ENCODE peak calls at places on chromosomes 7 and 10, in nine cellular contexts. R is GM10248, O is mucosa of descending colon, D is GM12865, X is IMR-90, Y is astrocyte of the spinal cord, L is bronchial epithelial cell, Q is WERI-Rb-1, P is A549. W is an unnamed sample.

GRCh38 chr10:80492875-80493413 is 38.8 kb downstream of the TSPAN14 start:
- DNase-seq in R (no peak), O (no peak), D (peak; percentile 28), X (peak; percentile 37), Y (no peak), L (no peak), Q (no peak), P (no peak), W (no peak)

GRCh38 chr7:13336227-13336626 is 648.8 kb downstream of the ARL4A start:
- DNase-seq in R (no peak), O (no peak), D (no peak), X (peak; percentile 29), Y (peak; percentile 64), L (peak; percentile 67), Q (no peak), P (no peak), W (no peak)

GRCh38 chr7:11742496-11742895 is 89.5 kb downstream of the THSD7A start:
- DNase-seq in R (no peak), O (no peak), D (no peak), X (no peak), Y (peak; percentile 26), L (no peak), Q (no peak), P (no peak), W (no peak)

GRCh38 chr10:100993986-100994708 is 5.5 kb upstream of the LZTS2 start:
- DNase-seq in R (no peak), O (no peak), D (no peak), X (peak; percentile 45), Y (peak; percentile 42), L (no peak), Q (no peak), P (peak; percentile 54), W (no peak)

GRCh38 chr10:18005781-18006456 is 54.2 kb downstream of the SLC39A12 start:
- DNase-seq in R (no peak), O (no peak), D (no peak), X (peak; percentile 88), Y (peak; percentile 91), L (no peak), Q (no peak), P (no peak), W (no peak)

GRCh38 chr7:53418834-53419482 is 383.5 kb downstream of the POM121L12 start:
- DNase-seq in R (no peak), O (no peak), D (no peak), X (no peak), Y (no peak), L (no peak), Q (no peak), P (no peak), W (no peak)

GRCh38 chr7:5636914-5637313 is 144.5 kb downstream of the RNF216 start:
- DNase-seq in R (no peak), O (peak; percentile 55), D (no peak), X (peak; percentile 90), Y (peak; percentile 93), L (peak; percentile 55), Q (no peak), P (peak; percentile 58), W (no peak)

GRCh38 chr10:122263971-122264370 is 7.1 kb upstream of the BTBD16 start:
- DNase-seq in R (no peak), O (no peak), D (no peak), X (peak; percentile 88), Y (peak; percentile 73), L (peak; percentile 53), Q (no peak), P (peak; percentile 24), W (no peak)

GRCh38 chr7:111080495-111081105 is 10.3 kb upstream of the LRRN3 start:
- DNase-seq in R (no peak), O (no peak), D (peak; percentile 18), X (no peak), Y (no peak), L (no peak), Q (no peak), P (no peak), W (no peak)

GRCh38 chr10:4622374-4622773 is 203.6 kb upstream of the AKR1E2 start:
- DNase-seq in R (no peak), O (no peak), D (no peak), X (peak; percentile 4), Y (no peak), L (no peak), Q (no peak), P (no peak), W (no peak)

GRCh38 chr7:116591202-116592040 is 66.6 kb downstream of the CAV1 start:
- DNase-seq in R (no peak), O (no peak), D (peak; percentile 23), X (peak; percentile 52), Y (peak; percentile 51), L (peak; percentile 64), Q (no peak), P (peak; percentile 42), W (no peak)

GRCh38 chr7:38756521-38756920 is 125.3 kb upstream of the AMPH start:
- DNase-seq in R (no peak), O (no peak), D (no peak), X (peak; percentile 29), Y (no peak), L (no peak), Q (no peak), P (no peak), W (no peak)

GRCh38 chr7:96236198-96237039 is 85.5 kb downstream of the SLC25A13 start:
- DNase-seq in R (no peak), O (no peak), D (no peak), X (peak; percentile 95), Y (peak; percentile 92), L (peak; percentile 76), Q (no peak), P (no peak), W (no peak)

GRCh38 chr10:29713450-29713849 is 78.7 kb upstream of the SVIL start:
- DNase-seq in R (no peak), O (no peak), D (no peak), X (no peak), Y (no peak), L (no peak), Q (no peak), P (no peak), W (no peak)

GRCh38 chr7:44235582-44236332 is 35.0 kb downstream of the YKT6 start:
- DNase-seq in R (no peak), O (no peak), D (no peak), X (no peak), Y (no peak), L (no peak), Q (peak; percentile 97), P (no peak), W (peak; percentile 47)

DNA sequence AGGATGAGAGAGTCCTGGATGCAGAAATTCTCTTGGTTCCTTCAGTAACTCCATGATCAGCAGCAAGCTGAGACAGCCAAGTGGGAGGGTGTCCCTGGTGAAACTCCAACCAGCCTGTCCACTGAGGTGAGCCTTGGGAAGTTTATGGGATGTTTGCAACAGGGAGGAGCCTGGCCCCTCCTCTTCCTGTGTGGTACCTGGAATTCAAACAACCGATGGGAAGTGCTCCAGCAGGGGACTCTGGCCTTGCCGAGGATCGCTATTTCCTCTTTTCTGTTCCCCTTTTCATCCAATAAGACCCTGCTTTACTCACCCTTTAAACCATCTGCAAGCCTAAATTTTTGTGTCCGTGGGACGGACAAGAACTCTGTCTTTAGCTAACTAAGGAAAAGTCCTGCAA is 491.1 kb upstream of the ZMIZ1 start:
- DNase-seq in R (no peak), O (peak; percentile 47), D (no peak), X (no peak), Y (no peak), L (no peak), Q (no peak), P (no peak), W (no peak)
- TF ChIP-seq CTCF in R (no peak), O (no peak), D (no peak), X (no peak), Y (no peak), L (no peak), Q (no peak), P (no peak), W (no peak)

GRCh38 chr10:117137911-117138642 is at the start of gene VAX1:
- DNase-seq in R (no peak), O (no peak), D (no peak), X (no peak), Y (no peak), L (no peak), Q (peak; percentile 60), P (peak; percentile 54), W (peak; percentile 61)
- TF ChIP-seq CTCF in R (no peak), O (no peak), D (no peak), X (no peak), Y (no peak), L (no peak), Q (no peak), P (no peak), W (no peak)

GRCh38 chr7:98291717-98292116 is 10.2 kb downstream of the BRI3 start:
- DNase-seq in R (no peak), O (no peak), D (peak; percentile 32), X (no peak), Y (no peak), L (no peak), Q (no peak), P (no peak), W (no peak)
- TF ChIP-seq CTCF in R (peak; percentile 24), O (no peak), D (peak; percentile 43), X (peak; percentile 13), Y (peak; percentile 26), L (peak; percentile 32), Q (peak; percentile 23), P (no peak), W (no peak)

GRCh38 chr7:100684534-100685042 is 9.5 kb downstream of the GIGYF1 start:
- DNase-seq in R (no peak), O (no peak), D (no peak), X (no peak), Y (no peak), L (no peak), Q (no peak), P (no peak), W (no peak)

GRCh38 chr7:100681491-100682227 is 8.1 kb downstream of the GNB2 start:
- DNase-seq in R (no peak), O (no peak), D (no peak), X (no peak), Y (no peak), L (no peak), Q (no peak), P (no peak), W (no peak)

GRCh38 chr7:100682228-100682741 is 8.7 kb downstream of the GNB2 start:
- DNase-seq in R (no peak), O (no peak), D (no peak), X (peak; percentile 45), Y (peak; percentile 53), L (peak; percentile 29), Q (no peak), P (no peak), W (no peak)

GRCh38 chr7:100683659-100684533 is 10.2 kb downstream of the GIGYF1 start:
- DNase-seq in R (no peak), O (no peak), D (no peak), X (no peak), Y (no peak), L (no peak), Q (no peak), P (no peak), W (no peak)

DNA sequence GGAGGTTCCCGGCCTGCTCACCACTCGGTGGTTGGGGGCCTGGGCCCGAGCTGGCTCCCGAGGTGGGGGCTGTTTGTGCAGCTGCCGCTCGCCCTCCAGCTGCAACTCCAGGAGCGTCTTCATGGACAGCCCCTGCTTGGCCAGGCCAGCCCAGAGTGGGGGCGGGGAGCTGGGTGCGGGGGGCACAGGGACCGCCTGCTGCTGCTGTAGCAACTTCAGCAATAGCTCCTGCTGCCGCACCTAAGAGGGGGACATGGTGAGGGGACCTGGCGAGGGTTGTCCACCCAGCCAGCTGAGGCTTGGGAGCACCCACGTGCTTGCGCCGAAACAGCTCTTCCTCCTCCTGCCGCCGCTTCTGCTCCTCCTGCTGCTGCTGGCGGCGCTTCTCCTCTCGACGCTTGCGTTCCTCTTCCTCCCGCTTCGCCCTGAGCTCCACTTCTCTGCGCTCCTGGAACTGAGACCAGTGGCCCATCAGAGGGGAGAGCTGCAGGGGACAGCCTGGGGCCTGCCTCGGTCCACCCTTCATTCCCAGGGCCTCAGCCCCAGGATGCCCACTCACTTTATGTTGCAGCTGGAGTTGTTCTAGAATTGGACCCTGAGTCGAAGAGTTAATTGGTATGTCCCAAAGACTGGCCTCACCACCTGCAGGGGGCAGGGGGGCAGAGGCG is 9.6 kb downstream of the GNB2 start:
- DNase-seq in R (no peak), O (no peak), D (no peak), X (no peak), Y (no peak), L (no peak), Q (no peak), P (no peak), W (no peak)
- TF ChIP-seq CTCF in R (no peak), O (no peak), D (no peak), X (no peak), Y (peak; percentile 19), L (no peak), Q (no peak), P (no peak), W (no peak)